ENCODE peak calls at places on chromosomes 4 and X, in nine cellular contexts. L, W, V, Q, E, R, B, C and U are unnamed samples.

GRCh38 chrX:34631826-34632225 is 25.3 kb downstream of the TMEM47 start:
- DNase-seq in L (peak; percentile 5), W (no peak), V (no peak), Q (no peak), E (no peak), R (no peak), B (no peak), C (no peak), U (no peak)

GRCh38 chr4:127698789-127699200 is 31.4 kb upstream of the SLC25A31 start:
- DNase-seq in L (no peak), W (no peak), V (peak; percentile 75), Q (peak; percentile 92), E (no peak), R (no peak), B (no peak), C (no peak), U (peak; percentile 36)

GRCh38 chrX:107107459-107107858 is 11.2 kb downstream of the RBM41 start:
- DNase-seq in L (no peak), W (no peak), V (no peak), Q (peak; percentile 2), E (no peak), R (no peak), B (no peak), C (no peak), U (no peak)

GRCh38 chr4:76384052-76384451 is 36.9 kb downstream of the CCDC158 start:
- DNase-seq in L (no peak), W (no peak), V (no peak), Q (peak; percentile 8), E (no peak), R (no peak), B (no peak), C (no peak), U (no peak)

GRCh38 chr4:29588615-29589014 is 1131.6 kb upstream of the PCDH7 start:
- DNase-seq in L (no peak), W (no peak), V (no peak), Q (no peak), E (no peak), R (no peak), B (no peak), C (no peak), U (peak; percentile 21)

GRCh38 chrX:25548806-25549205 is 533.0 kb upstream of the ARX start:
- DNase-seq in L (no peak), W (no peak), V (no peak), Q (no peak), E (no peak), R (no peak), B (no peak), C (no peak), U (no peak)

GRCh38 chrX:137792214-137792613 is 226.3 kb downstream of the ZIC3 start:
- DNase-seq in L (no peak), W (no peak), V (no peak), Q (no peak), E (no peak), R (no peak), B (no peak), C (no peak), U (no peak)

GRCh38 chr4:120977435-120977997 is 55.0 kb upstream of the PRDM5 start:
- DNase-seq in L (peak; percentile 11), W (no peak), V (peak; percentile 78), Q (peak; percentile 71), E (no peak), R (peak; percentile 35), B (peak; percentile 16), C (no peak), U (peak; percentile 65)